ENCODE peak calls at places on chromosomes 12 and 14, in ten cellular contexts. C, Y, B, A, G, J, E, Q, K and V are unnamed samples.

GRCh38 chr12:99495797-99496196 is 151.8 kb upstream of the GARIN6 start:
- DNase-seq in J (no peak), C (no peak), E (no peak), G (no peak), A (no peak), Y (no peak), K (no peak), B (no peak), Q (no peak), V (no peak)

GRCh38 chr14:89013098-89013504 is 188.7 kb downstream of the TTC8 start:
- DNase-seq in Q (no peak), J (no peak), E (peak), B (peak), A (no peak), C (peak), K (no peak), G (peak), Y (no peak), V (no peak)

GRCh38 chr14:31405106-31405505 is 15.2 kb downstream of the HEATR5A start:
- DNase-seq in G (no peak), A (no peak), C (no peak), Q (no peak), B (no peak), J (no peak), E (no peak), Y (no peak), K (no peak), V (no peak)

GRCh38 chr12:52724384-52724783 is 21.1 kb upstream of the KRT77 start:
- DNase-seq in J (no peak), A (no peak), G (no peak), C (no peak), K (no peak), B (no peak), Y (no peak), Q (no peak), E (no peak), V (no peak)

GRCh38 chr12:24719293-24719721 is 229.6 kb downstream of the BCAT1 start:
- DNase-seq in K (no peak), Y (no peak), C (peak), E (no peak), A (no peak), J (peak), B (no peak), G (no peak), Q (no peak), V (no peak)

GRCh38 chr14:94623856-94624499 is 11.8 kb downstream of the SERPINA3 start:
- DNase-seq in A (no peak), Q (no peak), E (no peak), K (no peak), Y (no peak), G (no peak), C (no peak), B (no peak), J (no peak), V (no peak)

GRCh38 chr12:48078901-48079300 is 27.0 kb downstream of the SENP1 start:
- DNase-seq in E (no peak), J (peak), Y (no peak), Q (no peak), K (no peak), C (peak), B (no peak), G (no peak), A (no peak), V (no peak)

GRCh38 chr12:28024231-28024995 is 51.9 kb upstream of the PTHLH start:
- DNase-seq in B (no peak), G (no peak), A (no peak), K (no peak), Y (no peak), J (peak), E (no peak), Q (no peak), C (peak), V (no peak)

GRCh38 chr12:76201316-76201715 is 116.8 kb upstream of the NAP1L1 start:
- DNase-seq in A (no peak), G (no peak), J (no peak), C (peak), K (no peak), Y (no peak), B (no peak), E (no peak), Q (no peak), V (no peak)

GRCh38 chr12:104524026-104524425 is 67.3 kb downstream of the CHST11 start:
- DNase-seq in E (no peak), Q (no peak), G (no peak), Y (no peak), K (no peak), B (no peak), C (no peak), J (no peak), A (no peak), V (no peak)

DNA sequence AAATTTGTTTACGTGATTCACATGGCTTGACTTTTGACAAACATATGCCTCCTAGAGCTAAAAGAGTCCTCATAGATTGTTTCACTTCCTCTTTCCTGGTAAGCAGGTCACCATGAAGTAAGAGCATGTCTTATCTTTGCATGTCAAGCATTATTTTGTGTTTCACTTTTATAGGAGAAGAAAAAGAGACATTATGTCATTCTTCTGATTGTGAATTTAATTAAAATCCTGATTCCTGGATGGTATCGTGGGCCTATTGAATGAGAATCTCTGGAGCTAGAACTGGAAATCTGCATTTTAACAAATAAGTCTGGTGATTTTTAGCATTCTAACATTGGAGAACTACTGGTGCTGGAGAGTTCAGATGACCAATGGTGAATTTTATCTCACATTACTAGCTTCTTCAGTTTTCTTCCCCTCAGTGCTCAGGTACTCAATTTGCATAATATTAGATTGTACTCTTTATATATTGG is 218.6 kb upstream of the ATP2B1 start:
- DNase-seq in G (no peak), E (no peak), J (no peak), Y (no peak), K (no peak), C (no peak), B (no peak), Q (no peak), A (no peak), V (no peak)
- H3K27ac ChIP-seq in G (no peak), E (no peak), J (no peak), Y (no peak), K (no peak), C (no peak), B (no peak), Q (no peak), A (no peak), V (no peak)

GRCh38 chr14:90405101-90405500 is 8.3 kb downstream of the CALM1 start:
- DNase-seq in G (no peak), E (no peak), Y (no peak), Q (no peak), C (no peak), J (no peak), A (no peak), B (no peak), K (no peak), V (no peak)

GRCh38 chr14:90409209-90409730 is 12.4 kb downstream of the CALM1 start:
- DNase-seq in G (no peak), A (no peak), Q (peak), C (peak), Y (peak), K (no peak), B (no peak), J (peak), E (no peak), V (peak)

GRCh38 chr14:90405755-90406154 is 8.9 kb downstream of the CALM1 start:
- DNase-seq in J (no peak), K (no peak), Q (no peak), E (no peak), C (no peak), A (no peak), B (no peak), Y (no peak), G (no peak), V (no peak)

GRCh38 chr14:90408713-90409112 is 11.9 kb downstream of the CALM1 start:
- DNase-seq in K (no peak), Q (no peak), A (no peak), E (no peak), G (no peak), C (peak), J (no peak), B (no peak), Y (no peak), V (no peak)

GRCh38 chr14:90406384-90406798 is 9.6 kb downstream of the CALM1 start:
- DNase-seq in Q (no peak), B (no peak), C (no peak), K (no peak), E (no peak), J (no peak), Y (no peak), G (no peak), A (no peak), V (no peak)
- H3K27ac ChIP-seq in Q (peak), B (peak), C (no peak), K (no peak), E (no peak), J (no peak), Y (no peak), G (peak), A (no peak), V (no peak)

DNA sequence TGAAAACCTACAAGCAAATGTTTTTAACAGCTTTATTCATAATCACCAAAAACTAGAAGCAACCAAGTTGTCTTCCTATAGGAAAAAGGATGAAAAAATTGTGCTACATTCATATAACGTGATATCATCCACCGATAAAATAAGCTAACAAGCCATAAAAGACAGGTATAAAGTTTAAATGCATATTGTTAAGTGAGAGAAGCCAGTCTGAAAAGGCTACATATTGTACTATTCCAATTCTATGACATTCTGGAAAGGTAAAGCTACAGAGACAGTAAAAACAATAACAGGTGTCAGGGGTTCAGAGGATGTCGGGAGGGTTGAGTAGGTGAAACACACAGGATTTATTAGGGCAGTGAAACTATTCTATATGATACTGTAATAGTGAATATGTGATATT is 22.7 kb downstream of the CDKL1 start:
- DNase-seq in Q (no peak), J (no peak), G (no peak), K (no peak), A (no peak), B (no peak), C (no peak), Y (no peak), E (no peak), V (no peak)
- H3K27ac ChIP-seq in Q (no peak), J (no peak), G (no peak), K (no peak), A (no peak), B (no peak), C (no peak), Y (no peak), E (no peak), V (no peak)

GRCh38 chr12:2083561-2083960 is 30.8 kb downstream of the CACNA1C start:
- DNase-seq in C (no peak), K (no peak), A (no peak), J (no peak), Q (no peak), B (no peak), Y (no peak), G (no peak), E (no peak), V (peak)
- H3K27ac ChIP-seq in C (no peak), K (no peak), A (no peak), J (no peak), Q (no peak), B (no peak), Y (peak), G (no peak), E (no peak), V (no peak)

DNA sequence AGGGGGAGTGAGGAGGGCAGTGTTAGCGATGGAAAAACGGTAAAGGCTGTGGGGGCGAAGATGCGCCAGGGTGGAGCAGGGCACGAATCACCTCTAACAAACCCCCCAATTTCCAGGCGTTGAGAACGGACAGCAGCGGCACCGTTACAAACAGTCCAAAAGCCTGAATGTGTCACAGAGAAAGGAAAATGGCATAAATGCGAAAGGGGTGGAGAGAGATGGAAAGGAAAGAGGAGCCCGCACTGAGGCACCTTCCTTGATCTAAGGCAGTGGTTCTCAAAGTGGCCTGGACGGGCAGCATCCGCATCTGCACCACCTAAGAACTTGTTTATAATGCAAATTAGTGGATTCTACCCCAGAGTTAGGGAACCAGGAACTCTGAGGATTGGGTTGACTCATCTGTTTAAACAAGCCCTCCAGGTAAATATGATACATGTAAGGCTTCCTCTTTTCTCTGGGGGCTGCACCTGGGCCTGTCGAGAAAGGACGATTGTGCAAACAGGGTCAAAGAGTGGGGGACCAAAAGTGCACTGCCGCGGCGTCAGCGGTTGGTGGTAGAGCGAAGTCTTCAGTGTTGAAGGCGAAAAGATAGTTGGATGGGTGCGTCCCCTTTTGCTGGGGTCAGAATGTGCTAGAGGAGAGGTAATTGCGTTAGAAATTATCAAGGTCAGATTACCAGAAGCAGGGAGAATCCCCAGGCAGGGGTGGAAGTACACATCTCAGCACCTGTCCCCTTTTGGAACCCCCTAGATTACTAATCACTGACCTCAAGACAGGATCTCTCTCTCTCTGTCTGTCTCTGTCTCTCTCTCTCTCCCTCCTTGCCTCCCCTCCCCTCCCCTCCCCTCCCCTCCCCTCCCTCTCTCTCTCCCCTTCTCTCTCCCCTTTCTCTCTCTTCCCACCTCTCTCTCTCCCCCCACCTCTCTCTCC is 1.3 kb upstream of the KCNH5 start:
- DNase-seq in E (no peak), A (no peak), B (no peak), K (no peak), Y (no peak), G (no peak), C (no peak), J (peak), Q (no peak), V (no peak)
- H3K27ac ChIP-seq in E (no peak), A (no peak), B (no peak), K (no peak), Y (no peak), G (no peak), C (no peak), J (no peak), Q (peak), V (no peak)

DNA sequence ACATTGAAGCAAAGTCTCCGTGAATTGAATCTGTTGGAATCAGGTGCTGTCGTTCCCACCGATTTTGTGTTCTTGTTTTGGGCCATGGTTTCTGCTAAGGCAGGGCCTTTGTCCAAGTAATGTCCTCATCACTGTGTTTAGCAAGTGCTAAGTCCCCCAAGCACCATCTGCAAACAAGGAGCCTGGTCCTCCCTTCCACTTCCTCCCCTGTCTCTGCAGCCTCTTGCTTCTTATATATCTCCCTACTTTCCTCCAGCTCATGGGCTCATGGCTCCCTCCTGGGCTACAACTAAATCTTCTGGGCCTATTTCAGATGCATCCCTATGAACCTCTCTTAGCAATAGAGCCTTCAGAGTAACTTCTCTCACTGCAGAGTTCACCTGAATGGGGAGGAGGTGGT is 25.8 kb upstream of the CMKLR1 start:
- DNase-seq in E (no peak), A (no peak), K (no peak), Y (no peak), G (no peak), B (no peak), Q (no peak), J (no peak), C (no peak), V (no peak)
- H3K27ac ChIP-seq in E (no peak), A (no peak), K (no peak), Y (no peak), G (no peak), B (no peak), Q (no peak), J (no peak), C (no peak), V (no peak)

GRCh38 chr12:114920828-114921579 is 237.0 kb upstream of the TBX3 start:
- DNase-seq in E (no peak), G (no peak), A (no peak), Q (no peak), K (no peak), C (peak), B (no peak), Y (no peak), J (peak), V (no peak)

GRCh38 chr12:114919479-114919878 is 235.5 kb upstream of the TBX3 start:
- DNase-seq in B (no peak), A (no peak), K (no peak), E (no peak), J (no peak), G (no peak), Q (no peak), Y (no peak), C (peak), V (no peak)

GRCh38 chr12:114918535-114919233 is 234.7 kb upstream of the TBX3 start:
- DNase-seq in K (no peak), B (no peak), E (no peak), G (no peak), Q (no peak), Y (no peak), J (peak), A (no peak), C (peak), V (no peak)

GRCh38 chr12:114925076-114925475 is 241.1 kb upstream of the TBX3 start:
- DNase-seq in B (no peak), Q (no peak), J (no peak), E (no peak), Y (no peak), K (no peak), A (no peak), G (no peak), C (no peak), V (no peak)

GRCh38 chr12:114921796-114922195 is 237.8 kb upstream of the TBX3 start:
- DNase-seq in E (no peak), J (no peak), Y (no peak), C (no peak), G (no peak), B (no peak), A (no peak), Q (no peak), K (no peak), V (no peak)
- H3K27ac ChIP-seq in E (no peak), J (no peak), Y (no peak), C (no peak), G (no peak), B (no peak), A (no peak), Q (no peak), K (no peak), V (no peak)

GRCh38 chr14:103502877-103503276 is 19.8 kb downstream of the CKB start:
- DNase-seq in G (no peak), E (peak), Y (peak), K (no peak), J (no peak), B (no peak), C (no peak), Q (no peak), A (peak), V (no peak)

GRCh38 chr14:103499709-103500108 is 22.9 kb downstream of the CKB start:
- DNase-seq in E (peak), C (no peak), K (no peak), A (no peak), B (no peak), J (no peak), Y (peak), Q (no peak), G (no peak), V (no peak)

GRCh38 chr14:103501921-103502669 is 20.5 kb downstream of the CKB start:
- DNase-seq in A (peak), Y (peak), B (no peak), Q (no peak), G (no peak), C (no peak), J (peak), K (no peak), E (peak), V (no peak)

GRCh38 chr14:103501041-103501870 is 21.4 kb downstream of the CKB start:
- DNase-seq in E (peak), A (peak), C (no peak), Y (peak), Q (no peak), G (no peak), K (no peak), J (no peak), B (no peak), V (no peak)

DNA sequence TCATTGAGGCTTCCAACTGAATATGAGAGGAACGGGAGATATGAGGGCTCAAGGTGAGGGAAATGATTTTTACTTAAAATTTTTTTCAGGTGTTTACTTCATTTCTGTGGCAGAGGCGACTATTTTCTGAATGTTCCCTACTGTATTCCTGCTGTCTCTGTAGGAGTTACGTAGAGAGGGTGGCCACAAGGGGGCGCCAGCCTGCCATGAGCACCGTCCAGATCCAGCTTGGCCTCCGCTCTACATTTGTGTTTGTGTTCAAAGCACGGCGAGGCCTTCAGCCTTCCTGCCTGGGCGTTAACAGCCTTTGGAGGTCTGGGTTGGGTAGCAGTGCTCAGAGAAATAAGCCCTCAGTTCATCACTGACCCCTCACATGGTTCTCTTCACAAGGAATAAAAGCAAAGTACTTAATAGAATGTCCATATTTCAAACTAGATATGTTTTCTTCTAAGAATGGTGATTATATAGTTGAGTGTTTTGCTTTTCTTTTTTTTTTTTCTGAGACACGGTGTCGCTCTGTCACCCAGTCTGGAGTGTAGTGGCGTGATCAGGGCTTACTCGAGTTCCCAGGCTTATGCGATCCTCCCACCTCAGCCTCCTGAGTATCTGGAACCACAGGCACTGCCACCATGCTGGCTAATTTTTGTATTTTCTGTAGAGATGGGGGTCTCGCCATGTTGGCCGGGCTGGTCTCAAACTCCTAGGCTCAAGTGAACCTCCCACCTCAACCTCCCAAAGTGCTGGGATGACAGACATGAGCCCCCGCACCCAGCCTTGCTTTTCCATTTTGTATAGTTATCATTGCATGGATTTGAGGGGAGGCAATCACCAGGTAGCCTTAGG is 22.3 kb downstream of the CKB start:
- DNase-seq in C (peak), K (peak), E (peak), Y (peak), J (peak), A (peak), G (peak), Q (peak), B (peak), V (peak)
- H3K27ac ChIP-seq in C (no peak), K (peak), E (no peak), Y (peak), J (no peak), A (no peak), G (no peak), Q (peak), B (peak), V (peak)